ENCODE peak calls at places on chromosomes 5 and 9, in seven cellular contexts. Y, E, V, T, C, X and W are unnamed samples.

GRCh38 chr5:159244163-159244562 is 18.9 kb upstream of the UBLCP1 start:
- DNase-seq in V (no peak), E (no peak), X (no peak), Y (no peak), T (peak), C (no peak), W (peak)

GRCh38 chr9:133780962-133781827 is 43.0 kb upstream of the SARDH start:
- DNase-seq in E (no peak), V (no peak), X (no peak), C (no peak), T (no peak), Y (no peak), W (no peak)

GRCh38 chr5:43702815-43703214 is 99.8 kb downstream of the NNT start:
- DNase-seq in X (no peak), E (no peak), T (peak), C (no peak), V (no peak), Y (no peak), W (peak)

GRCh38 chr9:71859939-71860338 is 51.1 kb downstream of the ABHD17B start:
- DNase-seq in X (no peak), T (no peak), Y (no peak), E (no peak), C (no peak), V (no peak), W (no peak)

GRCh38 chr5:175707751-175708375 is 50.0 kb downstream of the HRH2 start:
- DNase-seq in C (no peak), T (no peak), Y (no peak), V (no peak), X (no peak), E (no peak), W (no peak)

GRCh38 chr5:160699301-160699700 is 152.7 kb downstream of the ATP10B start:
- DNase-seq in Y (no peak), V (no peak), T (no peak), E (no peak), C (no peak), X (no peak), W (no peak)

GRCh38 chr9:134773842-134774241 is 106.8 kb upstream of the FCN2 start:
- DNase-seq in X (no peak), E (no peak), V (no peak), Y (no peak), C (no peak), T (no peak), W (no peak)

GRCh38 chr5:76412511-76412910 is 9.4 kb downstream of the IQGAP2 start:
- DNase-seq in V (no peak), Y (no peak), E (no peak), T (no peak), C (no peak), X (no peak), W (no peak)

GRCh38 chr9:89749500-89750116 is 144.8 kb downstream of the GADD45G start:
- DNase-seq in Y (no peak), V (no peak), C (no peak), T (no peak), E (no peak), X (no peak), W (no peak)

GRCh38 chr9:111752455-111752854 is 42.3 kb downstream of the SHOC1 start:
- DNase-seq in E (no peak), T (peak), C (no peak), Y (no peak), V (no peak), X (no peak), W (no peak)

GRCh38 chr5:139371482-139372435 is 11.3 kb downstream of the SLC23A1 start:
- DNase-seq in Y (no peak), X (no peak), C (no peak), V (no peak), E (no peak), T (peak), W (no peak)

GRCh38 chr9:2319421-2319820 is 302.2 kb upstream of the VLDLR start:
- DNase-seq in T (peak), V (no peak), C (no peak), E (no peak), Y (no peak), X (no peak), W (no peak)

GRCh38 chr9:136007906-136008692 is 46.9 kb upstream of the UBAC1 start:
- DNase-seq in X (no peak), T (peak), E (no peak), C (no peak), Y (no peak), V (no peak), W (peak)

GRCh38 chr5:125874057-125874456 is 549.2 kb upstream of the GRAMD2B start:
- DNase-seq in C (no peak), Y (no peak), V (no peak), T (no peak), E (no peak), X (no peak), W (no peak)

GRCh38 chr5:149156435-149157083 is 15.3 kb downstream of the ABLIM3 start:
- DNase-seq in X (no peak), T (peak), V (no peak), E (no peak), C (no peak), Y (no peak), W (no peak)
- H3K4me3 ChIP-seq in X (no peak), T (no peak), V (no peak), E (no peak), C (no peak), Y (no peak), W (no peak)

DNA sequence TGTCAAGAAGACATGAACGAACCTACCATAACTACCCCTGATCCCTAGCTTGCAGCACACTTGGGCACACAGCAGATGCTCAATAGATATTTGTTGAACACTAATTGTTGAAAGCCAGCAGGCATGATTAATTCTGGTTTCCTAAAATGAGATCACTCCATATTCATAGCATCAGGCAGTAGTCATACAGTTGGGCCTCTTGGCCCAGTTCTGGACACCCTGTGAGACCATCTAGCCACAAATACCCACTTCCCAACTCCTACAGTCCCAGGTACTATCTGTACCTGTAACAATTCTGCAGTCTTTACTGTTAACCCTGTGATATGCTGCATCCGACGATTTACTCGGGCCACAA is 24.2 kb downstream of the P4HA2 start:
- DNase-seq in T (peak), E (no peak), V (no peak), Y (no peak), X (no peak), C (no peak), W (no peak)
- H3K4me3 ChIP-seq in T (no peak), E (no peak), V (no peak), Y (no peak), X (no peak), C (no peak), W (no peak)

GRCh38 chr9:137055385-137056364 is 1.8 kb upstream of the ENTPD2 start:
- DNase-seq in X (peak), Y (no peak), C (no peak), V (no peak), T (peak), E (no peak), W (peak)
- H3K4me3 ChIP-seq in X (no peak), Y (no peak), C (no peak), V (no peak), T (no peak), E (no peak), W (no peak)

GRCh38 chr5:124342586-124342985 is 403.9 kb downstream of the ZNF608 start:
- DNase-seq in X (peak), E (no peak), C (no peak), V (no peak), T (no peak), Y (no peak), W (peak)
- H3K4me3 ChIP-seq in X (no peak), E (no peak), C (no peak), V (no peak), T (no peak), Y (no peak), W (no peak)

DNA sequence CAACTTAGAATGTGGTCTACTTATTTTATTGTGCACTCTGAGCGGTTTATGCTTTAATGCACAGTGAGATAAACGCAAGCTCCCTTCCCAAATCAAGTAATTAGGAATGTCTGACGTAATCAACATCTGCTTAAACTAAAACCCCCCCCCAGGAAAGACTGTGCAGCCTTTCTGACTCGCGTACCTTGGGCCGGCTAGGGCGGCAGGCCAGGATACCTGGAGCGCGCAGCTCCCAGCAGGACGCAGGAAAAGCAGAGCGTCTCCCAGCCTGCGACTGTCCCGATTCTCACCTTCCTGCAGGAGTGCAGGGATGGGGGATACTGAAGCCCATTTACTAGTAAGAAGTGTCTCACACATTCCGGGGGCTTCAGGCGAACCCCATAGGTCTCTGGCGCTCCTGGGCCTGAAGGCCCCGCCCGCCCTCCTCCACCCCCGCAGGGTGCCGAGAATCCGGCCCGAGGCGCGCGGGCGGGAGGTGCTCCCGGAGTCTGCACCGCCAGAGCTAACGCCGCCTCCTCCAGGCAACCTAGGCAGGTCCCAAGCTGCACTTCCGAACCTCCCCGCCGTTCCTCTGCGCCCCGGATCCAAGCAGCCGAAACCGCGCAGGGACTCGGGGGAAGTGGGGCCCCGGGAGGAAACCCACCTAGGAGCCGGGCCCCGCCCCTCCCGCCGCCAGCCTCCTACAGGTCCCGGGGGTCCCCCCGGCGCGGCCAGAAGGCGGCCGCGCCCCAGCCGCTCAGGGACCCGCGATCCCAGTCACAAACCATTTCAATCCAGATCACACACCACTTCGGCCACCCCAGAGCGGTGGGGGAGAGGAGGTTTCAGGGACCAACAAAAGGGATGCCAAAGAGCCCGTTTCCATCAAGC is 1.4 kb downstream of the ROR2 start:
- DNase-seq in X (peak), Y (peak), T (peak), C (no peak), V (no peak), E (no peak), W (peak)
- H3K4me3 ChIP-seq in X (peak), Y (no peak), T (peak), C (no peak), V (no peak), E (peak), W (peak)

DNA sequence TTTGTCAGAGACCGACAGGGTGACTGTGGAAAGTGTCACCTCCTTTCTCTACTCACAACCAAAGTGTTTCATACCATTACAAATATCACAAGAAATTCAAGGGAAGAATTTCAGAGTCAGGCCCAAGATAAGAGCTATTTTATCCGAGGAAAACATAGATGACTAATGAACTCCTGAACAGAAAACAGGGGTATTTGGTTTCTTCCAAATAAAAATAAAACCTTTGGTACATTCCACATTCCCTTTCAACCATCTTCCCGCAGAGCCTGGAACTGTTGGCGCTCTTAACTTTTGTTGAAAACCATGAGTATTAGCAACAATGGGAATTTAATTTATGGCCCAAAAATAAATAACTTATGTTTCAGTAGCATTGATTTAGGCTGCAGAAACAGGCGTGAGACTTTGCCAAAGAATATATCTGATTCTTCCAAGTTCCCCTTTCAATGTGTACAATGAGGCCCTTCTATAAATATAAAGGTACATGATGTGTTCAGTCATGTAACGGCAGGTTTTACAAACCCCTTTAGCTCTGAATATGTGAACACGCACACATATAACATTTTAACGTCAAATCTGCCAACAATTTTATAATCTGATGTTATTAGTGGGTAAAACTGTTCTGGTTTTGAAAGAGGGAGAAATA is 69.5 kb downstream of the RETREG1 start:
- DNase-seq in V (no peak), T (no peak), E (no peak), Y (no peak), X (no peak), C (no peak), W (no peak)
- H3K4me3 ChIP-seq in V (no peak), T (no peak), E (no peak), Y (no peak), X (no peak), C (no peak), W (no peak)

GRCh38 chr5:58813855-58814254 is 231.0 kb downstream of the RAB3C start:
- DNase-seq in T (no peak), E (no peak), V (no peak), Y (no peak), X (no peak), C (no peak), W (no peak)

GRCh38 chr5:58816181-58816731 is 233.4 kb downstream of the RAB3C start:
- DNase-seq in V (no peak), T (no peak), X (no peak), C (no peak), E (no peak), Y (no peak), W (no peak)

DNA sequence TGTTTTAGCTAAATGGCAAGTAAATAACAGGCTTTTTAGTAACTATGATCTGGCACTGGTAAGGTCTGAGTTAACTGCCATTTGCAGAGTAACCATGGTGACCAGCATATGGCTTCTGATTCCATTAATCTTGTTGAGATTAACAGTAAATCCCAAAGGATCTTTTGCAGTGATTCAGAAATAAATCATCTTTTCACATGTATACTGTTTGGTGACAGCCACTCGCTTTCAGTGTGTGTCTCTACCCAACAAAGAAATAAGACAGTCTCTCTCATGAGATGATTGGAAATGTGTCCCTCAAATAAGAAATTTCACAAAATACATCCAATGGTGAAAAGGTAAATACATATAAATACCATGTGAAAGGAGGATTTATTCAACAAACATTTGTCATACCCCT is 235.6 kb downstream of the RAB3C start:
- DNase-seq in C (no peak), T (no peak), E (no peak), Y (no peak), V (no peak), X (no peak), W (no peak)
- H3K4me3 ChIP-seq in C (no peak), T (no peak), E (no peak), Y (no peak), V (no peak), X (no peak), W (no peak)

DNA sequence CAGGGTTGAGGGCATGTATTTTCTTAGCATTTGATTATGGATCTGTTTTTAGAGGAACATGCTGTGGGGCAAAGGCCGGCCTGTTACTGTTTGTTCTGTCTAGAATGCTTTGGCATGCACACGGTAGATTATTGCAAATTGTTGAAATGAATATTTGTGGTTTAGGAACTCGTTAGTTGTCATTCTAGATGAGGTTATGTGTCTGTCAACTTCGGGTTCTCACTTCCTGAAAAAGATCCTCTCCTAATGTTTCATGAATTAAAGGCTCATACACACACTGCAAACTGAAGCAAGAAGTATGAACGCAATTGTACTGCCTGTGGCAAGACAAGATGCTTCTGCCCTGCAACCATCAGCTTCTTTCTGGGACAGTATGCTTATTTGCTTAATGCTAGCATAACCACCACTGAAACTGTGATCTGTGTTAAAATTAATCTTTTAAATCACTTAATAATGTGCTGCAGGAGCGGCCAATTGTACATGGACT is 99.6 kb downstream of the BASP1 start:
- DNase-seq in Y (no peak), T (peak), C (peak), E (no peak), V (peak), X (no peak), W (peak)
- H3K4me3 ChIP-seq in Y (no peak), T (no peak), C (peak), E (no peak), V (no peak), X (no peak), W (no peak)